ENCODE peak calls at places on chromosome 4, in four cellular contexts. C is HEK293T, B is GM12878, O is HepG2. L is an unnamed sample.

GRCh38 chr4:165325732-165326512 is 1.5 kb upstream of the MSMO1 start:
- DNase-seq in O (peak; percentile 49), B (no peak), C (no peak), L (peak; percentile 28)

GRCh38 chr4:187063251-187063650 is 339.6 kb upstream of the FAT1 start:
- DNase-seq in C (no peak), B (no peak), O (no peak), L (no peak)

GRCh38 chr4:41590591-41590990 is 52.6 kb downstream of the LIMCH1 start:
- DNase-seq in B (no peak), O (no peak), C (no peak), L (no peak)

GRCh38 chr4:5524900-5525299 is 183.5 kb downstream of the EVC2 start:
- DNase-seq in B (no peak), C (no peak), O (no peak), L (no peak)

GRCh38 chr4:23324291-23324690 is 565.6 kb downstream of the PPARGC1A start:
- DNase-seq in B (no peak), O (no peak), C (no peak), L (no peak)

GRCh38 chr4:54063224-54063623 is 1.2 kb downstream of the CHIC2 start:
- DNase-seq in C (no peak), O (peak; percentile 52), B (no peak), L (no peak)

GRCh38 chr4:140450352-140450751 is 22.9 kb upstream of the CLGN start:
- DNase-seq in O (no peak), C (no peak), B (no peak), L (no peak)

GRCh38 chr4:48194986-48195773 is 61.1 kb upstream of the TXK start:
- DNase-seq in O (no peak), B (no peak), C (no peak), L (no peak)

GRCh38 chr4:70709551-70710080 is 12.1 kb upstream of the RUFY3 start:
- DNase-seq in C (no peak), O (peak; percentile 54), B (no peak), L (no peak)

GRCh38 chr4:156946508-156947197 is 24.9 kb downstream of the PDGFC start:
- DNase-seq in C (no peak), B (no peak), O (no peak), L (no peak)

GRCh38 chr4:104490096-104490769 is 4.5 kb downstream of the CXXC4 start:
- DNase-seq in C (no peak), B (peak; percentile 83), O (no peak), L (no peak)
- TF ChIP-seq FOXK2 in C (no peak), B (no peak), O (no peak), L (no peak)

GRCh38 chr4:84652478-84652877 is 69.6 kb downstream of the CDS1 start:
- DNase-seq in C (no peak), B (no peak), O (no peak), L (no peak)
- TF ChIP-seq FOXK2 in C (no peak), B (no peak), O (no peak), L (no peak)

GRCh38 chr4:26028133-26028792 is 114.2 kb downstream of the SMIM20 start:
- DNase-seq in B (no peak), O (no peak), C (no peak), L (no peak)
- TF ChIP-seq FOXK2 in B (no peak), O (no peak), C (no peak), L (no peak)

GRCh38 chr4:99644453-99644852 is 13.2 kb downstream of the C4orf54 start:
- DNase-seq in O (no peak), B (no peak), C (no peak), L (no peak)

GRCh38 chr4:99645638-99646037 is 12.0 kb downstream of the C4orf54 start:
- DNase-seq in B (no peak), O (no peak), C (no peak), L (no peak)

GRCh38 chr4:99640676-99641075 is 17.0 kb downstream of the C4orf54 start:
- DNase-seq in O (no peak), B (no peak), C (no peak), L (no peak)

GRCh38 chr4:99645036-99645435 is 12.6 kb downstream of the C4orf54 start:
- DNase-seq in O (no peak), C (no peak), B (no peak), L (no peak)

DNA sequence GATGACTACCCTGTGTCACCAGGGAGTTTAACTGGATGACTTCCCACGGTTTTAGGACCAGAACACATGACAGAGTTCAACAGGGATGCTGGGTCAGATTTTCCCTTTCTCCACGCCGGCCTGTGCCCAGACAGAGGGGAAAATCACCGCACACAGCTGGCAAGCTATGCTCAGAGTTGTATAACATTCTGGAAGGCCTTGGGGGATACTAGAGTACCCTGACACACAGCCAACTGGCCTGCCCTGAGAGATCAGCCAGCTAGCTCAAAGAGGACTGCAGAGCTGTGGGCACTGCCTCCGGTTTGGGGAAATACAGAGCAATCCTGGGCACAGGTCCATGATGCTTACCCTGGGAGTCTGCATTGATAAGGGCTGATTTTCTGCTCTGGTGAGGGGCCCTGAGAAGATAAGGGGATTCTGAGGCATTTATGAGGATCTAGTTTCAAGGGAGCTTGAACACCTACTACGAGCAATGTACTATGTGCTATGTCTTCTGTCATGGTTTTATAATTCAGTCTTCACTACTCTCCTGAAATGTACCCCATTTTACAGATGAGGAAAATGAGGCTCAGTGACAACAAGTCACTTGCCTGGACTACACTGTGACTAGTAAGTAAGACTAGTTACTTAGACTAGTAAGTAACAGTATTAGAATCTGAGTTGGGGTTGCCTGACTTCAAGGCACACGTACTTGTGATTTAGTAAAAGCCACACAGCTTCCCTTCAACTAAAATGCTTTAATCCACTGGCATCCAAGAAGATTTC is 14.7 kb downstream of the C4orf54 start:
- DNase-seq in O (no peak), C (no peak), B (no peak), L (no peak)
- TF ChIP-seq FOXK2 in O (no peak), C (no peak), B (no peak), L (no peak)

GRCh38 chr4:110865611-110866254 is 242.9 kb upstream of the PITX2 start:
- DNase-seq in B (no peak), O (no peak), C (no peak), L (no peak)
- TF ChIP-seq FOXK2 in B (no peak), O (no peak), C (no peak), L (no peak)

GRCh38 chr4:62431513-62431912 is 1231.4 kb downstream of the ADGRL3 start:
- DNase-seq in C (no peak), O (no peak), B (no peak), L (no peak)
- TF ChIP-seq FOXK2 in C (no peak), O (no peak), B (no peak), L (no peak)

GRCh38 chr4:12580787-12581186 is 903.4 kb downstream of the RAB28 start:
- DNase-seq in B (no peak), C (no peak), O (no peak), L (no peak)
- TF ChIP-seq FOXK2 in B (no peak), C (no peak), O (no peak), L (no peak)

GRCh38 chr4:147108409-147108808 is 162.7 kb upstream of the TTC29 start:
- DNase-seq in O (no peak), B (no peak), C (no peak), L (no peak)

GRCh38 chr4:147102596-147102995 is 156.9 kb upstream of the TTC29 start:
- DNase-seq in O (no peak), C (no peak), B (no peak), L (no peak)

GRCh38 chr4:147101678-147102077 is 156.0 kb upstream of the TTC29 start:
- DNase-seq in O (no peak), B (no peak), C (no peak), L (no peak)

GRCh38 chr4:147104768-147105167 is 159.1 kb upstream of the TTC29 start:
- DNase-seq in O (no peak), B (no peak), C (no peak), L (no peak)

DNA sequence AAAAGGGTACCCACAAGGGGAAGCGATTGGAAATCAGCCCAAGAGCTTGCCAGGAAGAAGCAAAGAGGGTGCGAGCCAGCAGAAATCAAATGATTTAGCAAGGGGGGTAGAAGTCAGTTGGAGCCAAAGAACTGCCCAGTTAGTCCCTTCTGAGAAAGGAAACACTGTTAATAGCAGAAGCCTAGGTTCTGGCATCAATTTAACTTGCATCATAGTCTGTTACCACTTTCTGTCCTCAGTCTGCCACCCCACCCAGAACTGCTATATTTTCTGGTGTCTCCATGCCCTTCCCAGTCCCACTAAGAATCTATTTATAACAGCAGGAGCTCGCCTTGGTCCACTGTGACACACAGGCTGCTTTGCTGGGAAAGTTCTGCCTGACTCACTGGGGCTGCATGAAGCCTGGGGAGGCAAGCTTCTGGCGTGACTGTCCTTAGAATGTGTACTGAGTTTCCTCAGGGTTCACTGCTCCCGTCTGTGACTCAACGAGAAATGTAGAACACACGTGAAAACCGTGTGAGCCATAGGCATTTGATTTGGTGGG is 157.8 kb upstream of the TTC29 start:
- DNase-seq in C (no peak), O (no peak), B (no peak), L (no peak)
- TF ChIP-seq FOXK2 in C (no peak), O (no peak), B (no peak), L (no peak)

GRCh38 chr4:45455217-45455616 is 668.6 kb downstream of the GABRG1 start:
- DNase-seq in B (no peak), C (no peak), O (no peak), L (no peak)
- TF ChIP-seq FOXK2 in B (no peak), C (no peak), O (no peak), L (no peak)

GRCh38 chr4:6892190-6892908 is 17.3 kb upstream of the TBC1D14 start:
- DNase-seq in C (no peak), B (no peak), O (peak; percentile 94), L (peak; percentile 89)
- TF ChIP-seq FOXK2 in C (no peak), B (no peak), O (no peak), L (peak; percentile 26)

L was measured in K562.